ENCODE peak calls at places on chromosomes 6 and 20, in four cellular contexts. W is hepatocyte, X is HCT116, V is neural progenitor cell. D is an unnamed sample.

GRCh38 chr6:48061630-48062029 is 49.4 kb downstream of the PTCHD4 start:
- DNase-seq in W (no peak), X (no peak), V (no peak), D (no peak)

GRCh38 chr6:6712258-6712978 is 123.9 kb downstream of the LY86 start:
- DNase-seq in W (peak), V (no peak), X (peak), D (no peak)

GRCh38 chr6:337782-338464 is 45.6 kb downstream of the DUSP22 start:
- DNase-seq in W (no peak), V (no peak), X (no peak), D (no peak)

GRCh38 chr6:162260024-162260423 is 467.5 kb downstream of the PRKN start:
- DNase-seq in W (no peak), V (no peak), X (no peak), D (no peak)

GRCh38 chr6:116268589-116269293 is 11.0 kb downstream of the TSPYL1 start:
- DNase-seq in V (peak), W (peak), X (peak), D (peak)

GRCh38 chr6:33983109-33983475 is 162.8 kb downstream of the GRM4 start:
- DNase-seq in X (peak), V (no peak), W (peak), D (no peak)

GRCh38 chr6:147534116-147534865 is 25.8 kb downstream of the SAMD5 start:
- DNase-seq in V (no peak), W (no peak), X (no peak), D (no peak)

GRCh38 chr6:31541059-31541657 is 645 bp downstream of the DDX39B start:
- DNase-seq in W (peak), V (peak), X (no peak), D (peak)

GRCh38 chr20:49287555-49288249 is 9.8 kb upstream of the ZNFX1 start:
- DNase-seq in V (no peak), X (no peak), W (no peak), D (no peak)

GRCh38 chr20:49575551-49576060 is 7.7 kb upstream of the PTGIS start:
- DNase-seq in V (no peak), W (peak), X (no peak), D (no peak)

GRCh38 chr20:52076164-52076563 is 115.4 kb downstream of the ZFP64 start:
- DNase-seq in V (no peak), W (no peak), X (no peak), D (no peak)

GRCh38 chr6:152508477-152508876 is 128.7 kb downstream of the SYNE1 start:
- DNase-seq in W (no peak), X (no peak), V (no peak), D (no peak)

GRCh38 chr6:16511048-16511660 is 250.1 kb downstream of the ATXN1 start:
- DNase-seq in W (peak), V (peak), X (no peak), D (peak)

GRCh38 chr6:147075326-147075840 is 128.8 kb upstream of the STXBP5 start:
- DNase-seq in V (no peak), X (no peak), W (no peak), D (no peak)

GRCh38 chr6:287500-287883 is 4.8 kb upstream of the DUSP22 start:
- DNase-seq in W (no peak), V (no peak), X (no peak), D (no peak)

GRCh38 chr6:46735720-46736031 is 501 bp upstream of the PLA2G7 start:
- DNase-seq in X (no peak), V (no peak), W (no peak), D (no peak)
- TF ChIP-seq EZH2 in X (no peak), V (no peak), W (no peak), D (peak)

GRCh38 chr6:139361211-139361610 is 13.2 kb downstream of the CITED2 start:
- DNase-seq in V (no peak), X (no peak), W (no peak), D (no peak)

GRCh38 chr6:139367810-139368321 is 6.6 kb downstream of the CITED2 start:
- DNase-seq in X (no peak), V (peak), W (no peak), D (peak)

GRCh38 chr6:139364982-139365379 is 9.5 kb downstream of the CITED2 start:
- DNase-seq in W (no peak), V (no peak), X (no peak), D (no peak)

GRCh38 chr6:139368661-139369060 is 5.8 kb downstream of the CITED2 start:
- DNase-seq in X (no peak), V (peak), W (no peak), D (peak)

DNA sequence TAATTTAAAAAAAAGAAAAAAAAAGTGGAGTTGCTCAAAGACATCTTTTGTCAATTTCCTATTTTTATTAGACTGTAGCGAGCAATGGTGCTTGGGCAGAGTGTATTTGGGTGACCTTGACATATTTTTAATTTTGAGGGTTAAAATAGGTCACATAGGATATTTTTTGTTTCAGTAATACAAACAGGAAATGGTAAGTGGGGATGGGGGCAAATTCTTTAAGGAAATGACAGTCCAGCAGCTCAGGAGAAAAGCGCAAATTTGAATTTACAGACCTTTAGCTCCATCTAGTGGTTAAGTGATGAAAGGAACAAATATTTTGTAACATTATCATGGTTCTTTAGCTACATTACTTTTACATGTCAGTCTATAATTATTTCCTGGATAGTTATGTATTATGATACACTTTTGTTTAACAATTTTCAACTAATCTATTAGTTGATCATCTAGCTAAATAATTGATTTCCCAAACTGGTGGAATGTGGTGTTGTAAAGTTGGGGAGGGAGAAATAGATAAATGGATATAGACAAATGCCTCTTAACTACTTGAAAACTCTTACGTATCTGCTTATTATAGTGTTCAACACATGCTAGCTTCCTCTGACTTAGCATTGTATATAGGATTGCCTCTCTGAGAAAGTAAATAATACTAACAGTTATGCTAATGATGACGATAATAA is 10.0 kb downstream of the CITED2 start:
- DNase-seq in W (peak), V (peak), X (no peak), D (peak)
- TF ChIP-seq EZH2phosphoT487 in W (no peak), V (no peak), X (no peak), D (no peak)

GRCh38 chr6:165245287-165245686 is 64.1 kb downstream of the C6orf118 start:
- DNase-seq in X (no peak), W (peak), V (peak), D (peak)
- TF ChIP-seq EZH2 in X (no peak), W (no peak), V (no peak), D (no peak)

GRCh38 chr6:19986691-19987438 is 149.7 kb downstream of the ID4 start:
- DNase-seq in V (no peak), X (no peak), W (no peak), D (no peak)
- TF ChIP-seq EZH2phosphoT487 in V (no peak), X (no peak), W (no peak), D (no peak)

GRCh38 chr20:63360850-63361497 is at the start of gene CHRNA4:
- DNase-seq in X (no peak), V (peak), W (peak), D (peak)
- TF ChIP-seq EZH2 in X (no peak), V (peak), W (no peak), D (no peak)

GRCh38 chr6:163577404-163577803 is 162.9 kb downstream of the QKI start:
- DNase-seq in X (no peak), V (no peak), W (no peak), D (no peak)

GRCh38 chr6:163580311-163581030 is 166.0 kb downstream of the QKI start:
- DNase-seq in V (no peak), W (no peak), X (no peak), D (no peak)

GRCh38 chr6:163583558-163583957 is 169.0 kb downstream of the QKI start:
- DNase-seq in X (no peak), V (no peak), W (no peak), D (peak)

GRCh38 chr6:163579880-163580295 is 165.4 kb downstream of the QKI start:
- DNase-seq in W (no peak), V (peak), X (no peak), D (peak)

GRCh38 chr6:163579111-163579879 is 164.8 kb downstream of the QKI start:
- DNase-seq in W (no peak), X (no peak), V (peak), D (peak)
- TF ChIP-seq EZH2phosphoT487 in W (no peak), X (no peak), V (no peak), D (no peak)

GRCh38 chr6:35687658-35688604 is 784 bp downstream of the FKBP5 start:
- DNase-seq in W (peak), V (peak), X (peak), D (peak)
- TF ChIP-seq EZH2 in W (peak), V (no peak), X (no peak), D (no peak)

DNA sequence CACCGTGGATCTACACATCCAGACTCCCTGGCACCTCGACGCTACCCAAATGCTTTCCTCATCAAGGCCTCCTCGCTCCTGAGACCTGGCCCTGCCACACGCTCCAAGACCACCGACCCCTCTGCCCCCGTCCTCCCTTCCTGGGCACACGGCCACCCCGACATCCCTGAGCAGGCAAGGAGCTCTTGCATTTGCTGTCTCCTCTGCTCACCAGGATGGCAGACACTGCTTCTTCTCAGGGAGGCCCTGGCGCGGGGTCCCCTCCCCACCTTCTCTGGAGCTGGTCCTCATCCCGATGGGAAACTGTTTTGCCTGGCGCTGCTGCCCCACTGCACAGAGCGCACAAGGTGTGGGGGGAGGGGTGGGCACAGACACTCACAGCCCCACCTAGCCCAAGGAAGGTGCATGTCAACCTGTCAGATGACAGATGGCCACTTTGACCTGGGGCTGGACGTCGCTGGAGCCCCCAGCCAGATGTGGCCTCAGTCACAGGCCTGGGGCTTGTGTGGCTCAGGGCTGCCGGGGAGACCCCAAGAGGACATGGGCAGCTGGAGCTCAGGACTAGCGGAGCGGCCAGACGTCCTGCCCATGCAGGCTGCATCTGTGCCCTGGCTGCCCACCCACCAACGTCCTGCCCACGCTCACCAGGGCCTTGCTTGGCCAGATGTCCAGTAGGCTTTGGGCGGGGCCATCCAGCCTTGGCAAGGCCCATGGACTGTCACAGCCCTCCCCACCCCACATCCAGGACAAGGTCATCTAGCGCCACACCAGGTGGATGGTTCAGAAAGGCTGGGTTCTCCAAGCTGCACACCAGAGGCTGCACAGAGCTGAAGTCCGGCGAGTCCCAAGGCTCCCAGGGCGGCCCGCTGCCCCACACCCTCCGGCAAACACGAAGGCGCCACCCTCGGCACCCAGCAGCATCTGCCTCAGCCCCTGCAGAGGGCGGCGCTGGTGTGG is 6.2 kb upstream of the KCNQ2 start:
- DNase-seq in X (no peak), W (no peak), V (no peak), D (no peak)
- TF ChIP-seq EZH2phosphoT487 in X (no peak), W (no peak), V (no peak), D (no peak)